ENCODE peak calls at places on chromosomes 1 and 21, in eight cellular contexts. A, T, V, L, Y, X, H and G are unnamed samples.

GRCh38 chr1:173590557-173590956 is 12.3 kb downstream of the SLC9C2 start:
- DNase-seq in A (no peak), T (no peak), V (no peak), L (peak), Y (no peak), X (no peak), H (no peak), G (no peak)

GRCh38 chr1:165257969-165258459 is 98.5 kb downstream of the LMX1A start:
- DNase-seq in A (peak), T (no peak), V (peak), L (peak), Y (peak), X (no peak), H (peak), G (peak)

GRCh38 chr21:34333150-34333739 is 30.6 kb upstream of the KCNE2 start:
- DNase-seq in A (no peak), T (no peak), V (no peak), L (no peak), Y (no peak), X (no peak), H (no peak), G (no peak)

GRCh38 chr1:17018849-17019248 is 7.1 kb upstream of the ATP13A2 start:
- DNase-seq in A (no peak), T (no peak), V (no peak), L (no peak), Y (no peak), X (no peak), H (no peak), G (no peak)

GRCh38 chr1:30452170-30452569 is 271.2 kb downstream of the MATN1 start:
- DNase-seq in A (no peak), T (no peak), V (no peak), L (no peak), Y (no peak), X (no peak), H (no peak), G (no peak)

GRCh38 chr1:51686450-51686849 is 69.6 kb downstream of the OSBPL9 start:
- DNase-seq in A (no peak), T (no peak), V (no peak), L (no peak), Y (no peak), X (no peak), H (no peak), G (no peak)

GRCh38 chr1:65319754-65320153 is 10.4 kb downstream of the DNAJC6 start:
- DNase-seq in A (no peak), T (no peak), V (no peak), L (no peak), Y (no peak), X (no peak), H (no peak), G (no peak)

GRCh38 chr1:34166191-34167090 is 1.4 kb upstream of the CSMD2 start:
- DNase-seq in A (no peak), T (peak), V (no peak), L (no peak), Y (peak), X (no peak), H (peak), G (no peak)

GRCh38 chr21:35211767-35212166 is 162.7 kb upstream of the RUNX1 start:
- DNase-seq in A (no peak), T (no peak), V (no peak), L (no peak), Y (no peak), X (no peak), H (no peak), G (no peak)

GRCh38 chr1:211133393-211133840 is 531 bp downstream of the KCNH1 start:
- DNase-seq in A (no peak), T (peak), V (no peak), L (no peak), Y (no peak), X (no peak), H (peak), G (no peak)

GRCh38 chr1:43237131-43237530 is 32.7 kb upstream of the TMEM125 start:
- DNase-seq in A (no peak), T (no peak), V (no peak), L (no peak), Y (no peak), X (no peak), H (no peak), G (no peak)

GRCh38 chr1:43239484-43239883 is 30.3 kb upstream of the TMEM125 start:
- DNase-seq in A (no peak), T (no peak), V (no peak), L (no peak), Y (no peak), X (no peak), H (no peak), G (no peak)

GRCh38 chr1:43238991-43239469 is 30.8 kb upstream of the TMEM125 start:
- DNase-seq in A (no peak), T (no peak), V (no peak), L (no peak), Y (no peak), X (no peak), H (no peak), G (no peak)

GRCh38 chr1:43235451-43236121 is 34.2 kb upstream of the TMEM125 start:
- DNase-seq in A (no peak), T (no peak), V (no peak), L (no peak), Y (no peak), X (no peak), H (no peak), G (no peak)

DNA sequence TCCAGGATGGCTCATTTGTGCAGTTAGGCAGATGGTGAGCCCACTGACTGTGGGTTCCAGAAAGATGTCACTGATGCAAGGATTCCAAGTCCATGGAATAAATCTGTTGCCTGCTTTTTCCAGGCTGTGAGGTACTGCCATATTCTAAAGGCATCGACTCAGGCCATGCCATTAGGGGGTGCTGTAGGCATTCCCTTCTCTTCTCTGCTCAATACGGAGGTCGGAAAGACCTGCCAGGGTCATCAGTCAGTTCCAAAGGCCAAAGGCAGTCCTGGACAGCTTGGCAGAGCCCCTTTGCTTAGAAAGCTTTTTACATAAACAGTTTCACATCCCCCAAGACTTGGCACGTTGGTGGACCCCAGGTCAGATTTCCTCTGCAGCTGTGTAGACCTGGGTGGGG is 31.7 kb upstream of the TMEM125 start:
- DNase-seq in A (peak), T (no peak), V (peak), L (peak), Y (peak), X (no peak), H (peak), G (peak)
- H3K27ac ChIP-seq in A (peak), T (peak), V (no peak), L (no peak), Y (no peak), X (no peak), H (no peak), G (no peak)

DNA sequence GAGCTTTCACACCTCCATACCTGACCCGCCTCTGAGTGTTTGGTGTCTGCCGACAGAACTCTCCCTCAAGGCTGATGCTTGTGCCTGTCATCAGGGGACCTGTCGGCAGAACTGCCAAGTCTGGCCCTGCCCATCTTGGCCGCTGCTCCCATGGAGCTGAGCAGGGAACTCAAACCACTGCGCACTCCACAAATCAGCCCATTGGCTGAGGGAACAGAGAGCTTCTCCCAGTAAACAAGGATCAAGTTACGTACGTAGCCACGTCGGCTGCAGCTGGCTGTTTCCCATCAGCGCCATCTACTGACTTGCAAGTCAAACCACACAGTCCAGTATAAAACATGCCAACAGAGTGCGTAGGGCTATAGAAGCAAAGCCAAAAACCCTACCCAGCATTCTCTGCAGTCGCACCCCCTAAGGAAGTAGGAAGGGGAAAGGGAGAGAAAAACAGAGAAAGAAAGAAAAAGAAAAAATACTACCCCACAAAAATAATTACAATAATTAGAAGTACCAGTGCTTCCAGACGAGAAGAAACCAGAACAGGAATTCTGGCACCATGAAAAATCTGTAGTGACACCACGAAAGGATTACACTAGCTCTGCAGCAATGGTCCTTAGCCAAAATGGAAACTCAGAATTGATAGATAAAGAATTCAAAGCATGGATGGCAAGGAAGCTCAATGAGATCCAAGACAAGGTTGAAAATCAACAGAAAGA is 13.1 kb downstream of the KRTAP13-1 start:
- DNase-seq in A (no peak), T (no peak), V (peak), L (peak), Y (peak), X (no peak), H (peak), G (peak)
- H3K27ac ChIP-seq in A (no peak), T (no peak), V (no peak), L (no peak), Y (no peak), X (no peak), H (no peak), G (no peak)

DNA sequence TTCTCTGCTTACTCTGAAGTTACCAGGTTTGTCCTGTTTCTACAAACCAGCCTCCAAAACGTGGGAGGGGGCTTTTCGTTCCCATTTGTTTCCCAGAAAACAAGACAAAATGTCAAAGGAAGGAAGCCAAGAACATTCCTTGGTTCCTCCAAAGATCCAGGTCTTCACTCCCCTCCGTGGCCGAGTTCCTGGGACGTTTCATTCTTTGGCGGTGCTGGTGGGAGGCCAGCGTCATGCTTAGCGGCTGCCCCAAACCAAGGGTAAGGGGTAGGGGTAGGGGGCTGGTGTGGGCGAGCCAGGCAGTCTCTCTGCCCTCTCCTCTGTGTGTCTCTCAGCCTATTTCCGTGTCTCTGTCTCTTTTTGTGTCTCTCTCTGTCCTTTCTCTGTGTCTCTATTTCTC is 49.5 kb downstream of the MEGF6 start:
- DNase-seq in A (no peak), T (no peak), V (no peak), L (no peak), Y (no peak), X (no peak), H (no peak), G (no peak)
- H3K27ac ChIP-seq in A (peak), T (no peak), V (no peak), L (no peak), Y (no peak), X (no peak), H (no peak), G (no peak)

GRCh38 chr1:3895279-3895950 is 4.7 kb downstream of the C1orf174 start:
- DNase-seq in A (no peak), T (no peak), V (no peak), L (no peak), Y (no peak), X (no peak), H (no peak), G (no peak)
- H3K27ac ChIP-seq in A (no peak), T (no peak), V (no peak), L (no peak), Y (no peak), X (no peak), H (no peak), G (no peak)